ENCODE peak calls at places on chromosomes 13 and 19, in five cellular contexts. G is mesendoderm, U is H1, J is H9, H is IMR-90. T is an unnamed sample.

GRCh38 chr13:95235199-95235726 is 66.0 kb downstream of the ABCC4 start:
- DNase-seq in U (no peak), J (no peak), G (no peak), H (no peak), T (no peak)

GRCh38 chr19:47494729-47495128 is 10.7 kb upstream of the KPTN start:
- DNase-seq in U (no peak), J (no peak), G (no peak), H (no peak), T (no peak)

GRCh38 chr19:11418518-11419506 is at the start of gene RGL3:
- DNase-seq in H (no peak), J (peak), U (no peak), G (peak), T (peak)

GRCh38 chr19:2246801-2247361 is 2.2 kb upstream of the AMH start:
- DNase-seq in G (no peak), H (peak), U (no peak), J (no peak), T (no peak)

GRCh38 chr13:84137292-84137691 is 255.0 kb upstream of the SLITRK1 start:
- DNase-seq in H (no peak), G (no peak), J (no peak), U (no peak), T (no peak)

GRCh38 chr13:103188688-103189326 is 122.6 kb upstream of the SLC10A2 start:
- DNase-seq in U (no peak), J (no peak), G (peak), H (no peak), T (peak)

GRCh38 chr19:10431943-10432735 is 11.8 kb downstream of the PDE4A start:
- DNase-seq in U (no peak), J (peak), G (peak), H (no peak), T (no peak)

GRCh38 chr13:44317752-44318550 is 55.7 kb upstream of the SERP2 start:
- DNase-seq in G (no peak), H (peak), J (no peak), U (no peak), T (no peak)

GRCh38 chr19:44698492-44699201 is at the start of gene CEACAM16:
- DNase-seq in U (no peak), H (no peak), G (no peak), J (no peak), T (no peak)

GRCh38 chr13:20686167-20686566 is 17.3 kb upstream of the IL17D start:
- DNase-seq in U (no peak), H (no peak), G (no peak), J (no peak), T (no peak)

GRCh38 chr13:96993660-96994029 is 631 bp downstream of the OXGR1 start:
- DNase-seq in U (no peak), G (peak), J (no peak), H (no peak), T (no peak)

GRCh38 chr13:24208314-24208713 is 47.8 kb downstream of the SPATA13 start:
- DNase-seq in G (no peak), J (no peak), U (no peak), H (peak), T (no peak)

GRCh38 chr13:74193391-74193790 is 59.2 kb upstream of the KLF12 start:
- DNase-seq in U (no peak), H (no peak), G (no peak), J (no peak), T (no peak)

GRCh38 chr13:26971990-26972888 is 199.4 kb downstream of the USP12 start:
- DNase-seq in G (peak), U (peak), H (peak), J (peak), T (peak)

GRCh38 chr13:27918918-27919255 is 913 bp upstream of the PDX1 start:
- DNase-seq in H (no peak), G (no peak), U (no peak), J (no peak), T (no peak)

GRCh38 chr19:15923702-15924101 is 10.6 kb downstream of the CYP4F11 start:
- DNase-seq in G (no peak), H (no peak), U (no peak), J (no peak), T (no peak)

GRCh38 chr19:33859016-33859415 is 62.3 kb downstream of the KCTD15 start:
- DNase-seq in J (no peak), U (no peak), G (no peak), H (no peak), T (no peak)

GRCh38 chr19:49441210-49441959 is at the start of gene SLC17A7:
- DNase-seq in U (no peak), J (peak), G (peak), H (no peak), T (peak)

GRCh38 chr13:89401209-89401810 is 1730.1 kb downstream of the SLITRK5 start:
- DNase-seq in G (peak), U (no peak), J (no peak), H (peak), T (peak)

GRCh38 chr19:8310342-8311055 is 2.3 kb upstream of the CD320 start:
- DNase-seq in G (no peak), U (no peak), H (no peak), J (no peak), T (no peak)

GRCh38 chr13:112657850-112658445 is 31.9 kb upstream of the ATP11A start:
- DNase-seq in U (no peak), G (peak), H (peak), J (peak), T (peak)

GRCh38 chr13:47092202-47092601 is 195.3 kb upstream of the HTR2A start:
- DNase-seq in G (no peak), J (no peak), U (no peak), H (no peak), T (no peak)

GRCh38 chr19:50358483-50359431 is 6.7 kb downstream of the NAPSA start:
- DNase-seq in G (no peak), H (peak), U (no peak), J (no peak), T (peak)

GRCh38 chr19:15641901-15642491 is 1.3 kb downstream of the CYP4F3 start:
- DNase-seq in U (no peak), H (no peak), J (no peak), G (no peak), T (no peak)

GRCh38 chr19:6412111-6412999 is 12.3 kb downstream of the KHSRP start:
- DNase-seq in J (peak), U (peak), H (no peak), G (peak), T (peak)

GRCh38 chr13:29362849-29363604 is 232.5 kb downstream of the SLC7A1 start:
- DNase-seq in H (peak), J (peak), U (peak), G (peak), T (peak)

GRCh38 chr19:3188627-3189596 is 3.2 kb downstream of the NCLN start:
- DNase-seq in G (no peak), U (no peak), J (no peak), H (no peak), T (no peak)

GRCh38 chr13:105773241-105773640 is 762.2 kb downstream of the EFNB2 start:
- DNase-seq in H (no peak), J (no peak), U (no peak), G (peak), T (no peak)

DNA sequence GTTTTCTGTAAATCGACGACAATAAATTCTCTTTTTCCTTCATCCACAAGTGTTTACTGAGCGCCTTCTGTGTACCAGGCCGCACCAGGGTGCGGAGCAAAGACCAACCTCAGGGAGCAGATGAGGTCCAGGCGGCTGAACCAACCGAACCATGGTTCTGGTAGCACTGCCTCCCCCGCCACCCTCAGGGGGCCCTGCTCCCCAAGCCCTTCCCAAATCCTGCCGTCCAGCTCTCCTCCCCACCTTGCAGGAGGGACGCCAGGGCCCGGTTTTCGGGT is 5.1 kb downstream of the RNF225 start:
- DNase-seq in G (no peak), H (no peak), U (no peak), J (no peak), T (no peak)
- H2BK5ac ChIP-seq in G (no peak), H (no peak), U (no peak), J (no peak), T (no peak)

GRCh38 chr19:52172347-52172746 is 926 bp upstream of the ZNF836 start:
- DNase-seq in J (no peak), H (no peak), U (no peak), G (no peak), T (no peak)

GRCh38 chr19:52170863-52171320 is 529 bp downstream of the ZNF836 start:
- DNase-seq in U (no peak), J (peak), H (no peak), G (peak), T (no peak)

GRCh38 chr19:52171321-52172169 is at the start of gene ZNF836:
- DNase-seq in J (peak), H (peak), U (peak), G (peak), T (peak)

DNA sequence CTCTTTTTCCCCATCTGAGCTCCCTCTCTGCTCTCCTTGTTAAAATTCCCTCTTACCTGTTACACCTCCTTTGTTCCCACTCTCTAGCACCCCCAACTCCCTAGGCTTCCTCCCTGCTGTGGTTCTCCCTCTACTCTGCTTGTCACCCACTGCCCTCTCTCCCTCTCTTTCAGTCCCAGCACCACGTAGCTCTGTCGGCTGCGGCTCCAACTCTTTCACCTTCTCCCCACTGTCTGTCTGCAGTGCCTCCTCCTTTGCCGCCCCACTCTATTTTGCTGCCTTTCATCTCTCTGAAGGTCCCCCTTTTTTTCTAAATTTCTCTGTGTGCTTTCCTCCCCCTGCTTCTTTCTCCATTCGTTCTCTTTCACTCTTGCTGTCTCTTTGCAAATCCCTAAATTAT is 1.1 kb downstream of the ZNF836 start:
- DNase-seq in U (no peak), H (no peak), G (no peak), J (no peak), T (no peak)
- H3K27ac ChIP-seq in U (no peak), H (peak), G (no peak), J (no peak), T (no peak)

GRCh38 chr19:14582894-14583340 is at the start of gene CLEC17A:
- DNase-seq in G (no peak), H (no peak), U (no peak), J (no peak), T (no peak)
- H2BK5ac ChIP-seq in G (no peak), H (no peak), U (no peak), J (no peak), T (no peak)

GRCh38 chr19:12484371-12485322 is at the start of gene ZNF709:
- DNase-seq in H (peak), U (peak), G (peak), J (peak), T (peak)
- H3K27ac ChIP-seq in H (peak), U (peak), G (no peak), J (no peak), T (no peak)

DNA sequence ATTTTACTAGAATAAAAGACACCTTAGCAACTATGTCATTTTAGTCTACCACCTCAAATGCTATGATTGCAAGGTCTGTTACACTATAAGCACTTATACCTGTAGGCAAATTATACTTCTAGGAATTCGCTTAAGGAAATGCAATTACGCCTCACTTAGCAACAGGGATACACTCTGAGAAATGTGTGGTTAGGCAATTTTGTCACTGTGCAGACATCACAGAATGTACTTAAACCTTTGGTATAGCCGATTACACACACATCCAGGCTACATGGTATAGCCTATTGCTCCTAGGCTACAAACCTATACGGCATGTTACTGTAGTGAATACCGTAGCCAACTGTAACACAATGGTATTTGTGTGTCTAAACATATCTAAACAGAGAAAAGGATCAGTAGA is 30.0 kb upstream of the ZNF573 start:
- DNase-seq in J (no peak), G (no peak), U (no peak), H (no peak), T (peak)
- H2BK5ac ChIP-seq in J (no peak), G (no peak), U (no peak), H (no peak), T (no peak)

GRCh38 chr13:48655291-48655690 is 1.6 kb downstream of the CYSLTR2 start:
- DNase-seq in H (no peak), G (no peak), U (no peak), J (no peak), T (no peak)

GRCh38 chr13:48656621-48657020 is 2.9 kb downstream of the CYSLTR2 start:
- DNase-seq in U (no peak), H (no peak), G (no peak), J (no peak), T (no peak)

GRCh38 chr13:48653074-48654054 is at the start of gene CYSLTR2:
- DNase-seq in G (peak), J (no peak), H (peak), U (no peak), T (peak)

DNA sequence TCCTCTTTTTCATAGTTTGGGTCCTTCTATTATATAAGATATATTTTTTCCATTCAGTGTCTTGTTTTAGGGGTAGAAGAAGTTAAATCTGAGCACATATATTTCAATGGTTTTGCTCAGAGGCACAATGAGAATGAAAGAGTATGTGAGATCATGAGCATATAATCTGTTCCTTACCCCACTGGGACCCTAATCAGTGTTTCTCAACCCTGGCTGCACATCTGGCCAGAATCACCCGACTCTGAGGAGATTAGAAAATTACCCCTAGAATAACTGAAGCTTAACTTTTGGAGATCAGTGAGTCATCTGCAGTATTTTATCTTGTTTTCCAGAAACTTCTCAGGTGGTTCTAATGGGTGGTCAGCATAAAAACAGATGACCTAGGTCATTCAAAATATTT is 782 bp downstream of the CYSLTR2 start:
- DNase-seq in H (no peak), J (no peak), G (no peak), U (no peak), T (no peak)
- H3K27ac ChIP-seq in H (no peak), J (no peak), G (no peak), U (no peak), T (no peak)

GRCh38 chr19:41956621-41957020 is 2.5 kb downstream of the RABAC1 start:
- DNase-seq in J (no peak), H (no peak), U (no peak), G (no peak), T (no peak)

GRCh38 chr19:41957838-41958366 is 1.2 kb downstream of the RABAC1 start:
- DNase-seq in J (peak), U (peak), H (peak), G (peak), T (peak)

GRCh38 chr19:41957161-41957837 is 1.8 kb downstream of the RABAC1 start:
- DNase-seq in G (no peak), U (no peak), H (no peak), J (no peak), T (no peak)

GRCh38 chr19:41959056-41960053 is at the start of gene RABAC1:
- DNase-seq in G (peak), U (peak), J (peak), H (peak), T (peak)

GRCh38 chr19:41958367-41959055 is 610 bp downstream of the RABAC1 start:
- DNase-seq in J (peak), H (peak), G (peak), U (peak), T (peak)
- H2BK5ac ChIP-seq in J (no peak), H (peak), G (no peak), U (peak), T (peak)